ENCODE peak calls at places on chromosomes 13 and 19, in nine cellular contexts. I is right atrium auricular region; A is colonic mucosa; Z is hepatocyte; D is CD4-positive, CD25-positive, alpha-beta regulatory T cell; V is left lung; X is suprapubic skin; B is heart right ventricle; S is mucosa of descending colon. E is an unnamed sample.
A peak's percentile ranks its signal among the peaks of the same experiment; 100 is the strongest.

GRCh38 chr19:41324231-41324702 is 14.3 kb downstream of the CCDC97 start:
- DNase-seq in I (no peak), A (no peak), Z (no peak), D (no peak), V (peak; percentile 34), X (no peak), B (no peak), S (no peak), E (no peak)

GRCh38 chr13:43664700-43665191 is 122.0 kb downstream of the ENOX1 start:
- DNase-seq in I (no peak), A (peak; percentile 60), Z (peak; percentile 59), D (no peak), V (no peak), X (no peak), B (no peak), S (peak; percentile 61), E (no peak)

GRCh38 chr19:45137179-45137761 is 23.5 kb downstream of the NKPD1 start:
- DNase-seq in I (no peak), A (no peak), Z (no peak), D (no peak), V (no peak), X (no peak), B (peak; percentile 68), S (no peak), E (no peak)

GRCh38 chr13:27171244-27171829 is at the start of gene USP12:
- DNase-seq in I (no peak), A (no peak), Z (peak; percentile 81), D (no peak), V (no peak), X (peak; percentile 77), B (peak; percentile 24), S (peak; percentile 67), E (peak; percentile 74)

GRCh38 chr19:3585301-3586123 is at the start of gene GIPC3:
- DNase-seq in I (no peak), A (no peak), Z (no peak), D (no peak), V (no peak), X (no peak), B (no peak), S (no peak), E (peak; percentile 65)

GRCh38 chr13:46964789-46965527 is 68.1 kb upstream of the HTR2A start:
- DNase-seq in I (no peak), A (no peak), Z (no peak), D (no peak), V (no peak), X (no peak), B (no peak), S (no peak), E (no peak)

GRCh38 chr19:4801085-4801619 is 9.6 kb downstream of the FEM1A start:
- DNase-seq in I (no peak), A (no peak), Z (no peak), D (no peak), V (no peak), X (no peak), B (no peak), S (no peak), E (no peak)

GRCh38 chr13:101706651-101707050 is 254.2 kb downstream of the ITGBL1 start:
- DNase-seq in I (no peak), A (no peak), Z (peak; percentile 5), D (no peak), V (no peak), X (peak; percentile 80), B (no peak), S (no peak), E (no peak)

GRCh38 chr19:42091300-42092266 is 15.6 kb downstream of the ZNF574 start:
- DNase-seq in I (no peak), A (peak; percentile 54), Z (no peak), D (no peak), V (peak; percentile 76), X (no peak), B (no peak), S (peak; percentile 59), E (no peak)

GRCh38 chr19:2261438-2262172 is 5.4 kb upstream of the JSRP1 start:
- DNase-seq in I (no peak), A (peak; percentile 68), Z (no peak), D (peak; percentile 31), V (no peak), X (no peak), B (no peak), S (peak; percentile 74), E (no peak)

GRCh38 chr19:38425810-38426466 is at the start of gene RASGRP4:
- DNase-seq in I (no peak), A (peak; percentile 32), Z (no peak), D (peak; percentile 45), V (peak; percentile 89), X (no peak), B (peak; percentile 16), S (peak; percentile 40), E (peak; percentile 66)

GRCh38 chr13:44763604-44764311 is 187.6 kb upstream of the TSC22D1 start:
- DNase-seq in I (no peak), A (no peak), Z (no peak), D (no peak), V (no peak), X (no peak), B (peak; percentile 16), S (peak; percentile 68), E (no peak)

GRCh38 chr19:33382006-33382405 is 8.5 kb downstream of the CEBPG start:
- DNase-seq in I (no peak), A (no peak), Z (no peak), D (no peak), V (no peak), X (no peak), B (no peak), S (no peak), E (no peak)

GRCh38 chr19:28293685-28294084 is 919.3 kb downstream of the UQCRFS1 start:
- DNase-seq in I (no peak), A (no peak), Z (no peak), D (no peak), V (no peak), X (no peak), B (no peak), S (no peak), E (no peak)
- H3K4me1 ChIP-seq in I (no peaks in the 10 kb centered on the region), A (peaks cover 7% of the 10 kb centered on the region), Z (peaks cover 17% of the 10 kb centered on the region), D (no peaks in the 10 kb centered on the region), V (no peaks in the 10 kb centered on the region), X (peaks cover 11% of the 10 kb centered on the region), B (no peaks in the 10 kb centered on the region), S (peaks cover 16% of the 10 kb centered on the region), E (no peaks in the 10 kb centered on the region)

DNA sequence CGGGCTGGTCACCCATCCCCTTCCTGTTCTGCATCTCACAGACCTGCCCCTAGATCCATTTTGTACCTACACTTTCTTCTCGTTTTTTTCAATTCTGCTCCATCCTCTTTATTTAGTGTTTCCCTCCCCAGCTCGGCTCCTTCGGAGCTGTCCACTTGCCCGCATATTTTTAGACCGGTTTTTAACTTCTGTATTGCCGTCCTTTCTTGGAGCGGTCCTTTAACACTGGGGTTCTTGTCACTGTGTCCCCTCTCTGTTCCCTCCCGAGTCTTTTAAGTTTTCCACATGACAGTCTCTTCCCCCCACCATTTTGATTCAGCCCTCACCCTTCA is 1.7 kb downstream of the ARHGAP35 start:
- DNase-seq in I (no peak), A (no peak), Z (no peak), D (no peak), V (no peak), X (peak; percentile 15), B (no peak), S (peak; percentile 25), E (no peak)
- H3K4me1 ChIP-seq in I (peaks cover 68% of the 10 kb centered on the region), A (peaks cover 12% of the 10 kb centered on the region), Z (peaks cover 42% of the 10 kb centered on the region), D (peaks cover 48% of the 10 kb centered on the region), V (peaks cover 69% of the 10 kb centered on the region), X (peaks cover 66% of the 10 kb centered on the region), B (peaks cover 69% of the 10 kb centered on the region), S (peaks cover 49% of the 10 kb centered on the region), E (peaks cover 40% of the 10 kb centered on the region)

DNA sequence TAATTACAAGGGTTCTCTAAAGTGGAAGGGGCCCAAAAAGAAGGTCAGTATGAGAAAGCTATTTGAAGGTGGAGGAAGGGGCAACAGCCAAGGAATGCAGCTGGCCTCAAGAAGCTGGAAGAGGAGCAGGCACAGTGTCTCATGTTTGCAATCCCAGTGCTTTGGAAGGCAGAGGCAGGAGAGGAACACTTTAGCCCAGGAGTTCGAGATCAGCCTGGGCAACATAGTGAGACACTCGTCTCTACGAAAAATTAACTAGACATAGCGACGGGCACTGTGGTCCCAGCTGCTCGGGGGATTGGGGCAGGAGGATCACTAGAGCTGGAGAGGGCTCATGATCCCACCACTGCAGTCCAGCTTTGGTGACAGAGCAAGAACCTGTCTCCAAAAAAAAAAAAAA is 656 bp upstream of the NEK3 start:
- DNase-seq in I (no peak), A (no peak), Z (no peak), D (no peak), V (no peak), X (no peak), B (no peak), S (no peak), E (no peak)
- H3K4me1 ChIP-seq in I (peaks cover 31% of the 10 kb centered on the region), A (peaks cover 18% of the 10 kb centered on the region), Z (peaks cover 16% of the 10 kb centered on the region), D (peaks cover 17% of the 10 kb centered on the region), V (peaks cover 34% of the 10 kb centered on the region), X (peaks cover 19% of the 10 kb centered on the region), B (peaks cover 54% of the 10 kb centered on the region), S (peaks cover 24% of the 10 kb centered on the region), E (no peaks in the 10 kb centered on the region)

GRCh38 chr19:47187023-47187655 is 43.9 kb downstream of the BBC3 start:
- DNase-seq in I (no peak), A (no peak), Z (no peak), D (no peak), V (no peak), X (no peak), B (no peak), S (no peak), E (no peak)
- H3K4me1 ChIP-seq in I (peaks cover 57% of the 10 kb centered on the region), A (peaks cover 18% of the 10 kb centered on the region), Z (peaks cover 36% of the 10 kb centered on the region), D (peaks cover 57% of the 10 kb centered on the region), V (peaks cover 28% of the 10 kb centered on the region), X (peaks cover 39% of the 10 kb centered on the region), B (peaks cover 34% of the 10 kb centered on the region), S (peaks cover 43% of the 10 kb centered on the region), E (peaks cover 27% of the 10 kb centered on the region)

DNA sequence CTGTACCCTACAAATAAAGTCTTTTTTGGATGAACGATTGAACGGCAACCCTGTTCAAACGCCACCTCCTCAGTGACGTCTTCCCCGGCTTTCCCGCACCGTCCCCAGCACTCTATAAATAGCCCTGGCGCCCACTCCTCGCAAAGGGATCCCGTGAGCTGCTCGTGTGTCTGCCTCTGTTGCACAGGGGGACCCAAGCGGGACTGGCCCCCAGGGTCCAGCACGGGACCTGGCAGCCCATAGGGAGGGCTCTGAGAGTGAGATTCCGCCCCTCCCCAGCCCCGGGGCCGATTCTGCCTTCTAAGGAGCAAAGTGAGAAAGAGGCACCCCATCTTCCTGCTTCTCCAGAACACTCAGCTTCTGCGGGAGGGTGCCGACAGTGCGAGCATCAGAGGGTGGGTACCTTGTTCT is 8.1 kb upstream of the FKRP start:
- DNase-seq in I (no peak), A (no peak), Z (no peak), D (no peak), V (peak; percentile 50), X (no peak), B (no peak), S (no peak), E (no peak)
- H3K4me1 ChIP-seq in I (peaks cover 72% of the 10 kb centered on the region), A (no peaks in the 10 kb centered on the region), Z (no peaks in the 10 kb centered on the region), D (peaks cover 4% of the 10 kb centered on the region), V (peaks cover 77% of the 10 kb centered on the region), X (peaks cover 32% of the 10 kb centered on the region), B (peaks cover 99% of the 10 kb centered on the region), S (no peaks in the 10 kb centered on the region), E (peaks cover 15% of the 10 kb centered on the region)

E was measured in ascending aorta.